ENCODE peak calls at places on chromosomes 7 and 10, in eight cellular contexts. I, S, K, P, Z, O, Q and N are unnamed samples.

GRCh38 chr10:69577268-69578232 is 4.3 kb upstream of the NEUROG3 start:
- DNase-seq in I (no peak), S (peak), K (no peak), P (no peak), Z (no peak), O (no peak), Q (no peak), N (no peak)

GRCh38 chr7:24141876-24142509 is 142.0 kb upstream of the NPY start:
- DNase-seq in I (no peak), S (no peak), K (no peak), P (no peak), Z (no peak), O (peak), Q (no peak), N (no peak)

GRCh38 chr10:124492266-124492665 is 30.6 kb downstream of the LHPP start:
- DNase-seq in I (no peak), S (no peak), K (no peak), P (no peak), Z (no peak), O (no peak), Q (no peak), N (no peak)

GRCh38 chr10:27661511-27662286 is 83.9 kb downstream of the MKX start:
- DNase-seq in I (no peak), S (no peak), K (peak), P (no peak), Z (no peak), O (no peak), Q (no peak), N (no peak)

GRCh38 chr10:129960493-129961273 is 3.4 kb downstream of the EBF3 start:
- DNase-seq in I (no peak), S (no peak), K (no peak), P (no peak), Z (no peak), O (no peak), Q (no peak), N (no peak)

GRCh38 chr7:155357573-155358041 is 59.9 kb downstream of the INSIG1 start:
- DNase-seq in I (no peak), S (peak), K (peak), P (no peak), Z (no peak), O (no peak), Q (no peak), N (peak)

GRCh38 chr10:88111294-88111693 is 247.9 kb downstream of the PTEN start:
- DNase-seq in I (no peak), S (no peak), K (no peak), P (no peak), Z (no peak), O (no peak), Q (no peak), N (no peak)

GRCh38 chr10:55631071-55631654 is 729.9 kb downstream of the ZWINT start:
- DNase-seq in I (peak), S (peak), K (no peak), P (peak), Z (peak), O (peak), Q (no peak), N (peak)

GRCh38 chr7:143434660-143435059 is 8.6 kb upstream of the TAS2R60 start:
- DNase-seq in I (no peak), S (peak), K (peak), P (no peak), Z (no peak), O (peak), Q (no peak), N (peak)

GRCh38 chr7:31892099-31892787 is 178.0 kb downstream of the PDE1C start:
- DNase-seq in I (no peak), S (no peak), K (no peak), P (no peak), Z (no peak), O (no peak), Q (no peak), N (no peak)

GRCh38 chr7:130910949-130911944 is 177.2 kb upstream of the KLF14 start:
- DNase-seq in I (no peak), S (peak), K (peak), P (no peak), Z (no peak), O (no peak), Q (peak), N (no peak)

GRCh38 chr10:101941871-101942270 is 98.3 kb upstream of the KCNIP2 start:
- DNase-seq in I (no peak), S (peak), K (peak), P (no peak), Z (no peak), O (no peak), Q (no peak), N (peak)